ENCODE peak calls at places on chromosomes 12 and 14, in five cellular contexts. L is HepG2, E is NT2/D1, D is H1, G is GM12878. B is an unnamed sample.
A peak's percentile ranks its signal among the peaks of the same experiment; 100 is the strongest.

GRCh38 chr12:93318720-93319522 is 58.8 kb upstream of the NUDT4 start:
- DNase-seq in G (no peak), L (no peak), D (no peak), E (no peak), B (no peak)

GRCh38 chr12:8018666-8019581 is 13.6 kb upstream of the FOXJ2 start:
- DNase-seq in D (peak; percentile 87), L (peak; percentile 43), G (no peak), E (peak; percentile 99), B (no peak)

GRCh38 chr14:96497087-96497486 is 5.1 kb upstream of the PAPOLA start:
- DNase-seq in G (no peak), L (no peak), D (no peak), E (no peak), B (no peak)

GRCh38 chr14:74945261-74945851 is 10.0 kb downstream of the PGF start:
- DNase-seq in D (peak; percentile 93), L (no peak), E (peak; percentile 20), G (no peak), B (peak; percentile 67)

GRCh38 chr14:65287264-65288131 is 125.0 kb upstream of the FUT8 start:
- DNase-seq in D (no peak), G (no peak), E (no peak), L (no peak), B (no peak)

GRCh38 chr14:36654185-36655053 is 7.2 kb upstream of the PAX9 start:
- DNase-seq in D (peak; percentile 66), G (no peak), E (no peak), L (no peak), B (no peak)

GRCh38 chr12:108691995-108692808 is 39.1 kb downstream of the CORO1C start:
- DNase-seq in G (no peak), D (no peak), L (no peak), E (no peak), B (no peak)

GRCh38 chr14:91283666-91284065 is 39.2 kb upstream of the GPR68 start:
- DNase-seq in D (no peak), E (no peak), L (no peak), G (no peak), B (no peak)

GRCh38 chr12:81617915-81618314 is 141.2 kb downstream of the PPFIA2 start:
- DNase-seq in E (no peak), D (no peak), L (no peak), G (no peak), B (no peak)

GRCh38 chr14:105394714-105395537 is 3.4 kb upstream of the TEX22 start:
- DNase-seq in G (no peak), D (no peak), L (no peak), E (no peak), B (no peak)

GRCh38 chr12:9669534-9669933 is at the start of gene CLEC2D:
- DNase-seq in E (no peak), D (no peak), L (no peak), G (peak; percentile 95), B (no peak)

GRCh38 chr12:63918788-63919300 is 74.3 kb downstream of the SRGAP1 start:
- DNase-seq in G (no peak), D (no peak), L (peak; percentile 88), E (no peak), B (no peak)

GRCh38 chr14:83164016-83164415 is 1630.4 kb upstream of the SEL1L start:
- DNase-seq in D (no peak), G (no peak), E (no peak), L (no peak), B (no peak)

GRCh38 chr12:64836856-64837255 is 12.4 kb downstream of the TBC1D30 start:
- DNase-seq in G (no peak), E (no peak), D (no peak), L (no peak), B (no peak)

GRCh38 chr12:47107926-47108325 is 28.2 kb upstream of the AMIGO2 start:
- DNase-seq in G (no peak), D (no peak), E (no peak), L (no peak), B (no peak)

GRCh38 chr14:39175445-39176262 is 600 bp downstream of the PNN start:
- DNase-seq in L (peak; percentile 66), D (no peak), E (no peak), G (no peak), B (peak; percentile 37)

GRCh38 chr14:50319721-50320120 is 7.6 kb downstream of the DMAC2L start:
- DNase-seq in E (no peak), D (no peak), L (no peak), G (no peak), B (no peak)

GRCh38 chr12:76764856-76765255 is 941 bp downstream of the ZDHHC17 start:
- DNase-seq in E (no peak), G (no peak), D (no peak), L (peak; percentile 4), B (no peak)

GRCh38 chr12:64180951-64181350 is 41.1 kb downstream of the KICS2 start:
- DNase-seq in G (no peak), L (no peak), D (no peak), E (no peak), B (no peak)

GRCh38 chr12:45877069-45877468 is 113.3 kb downstream of the SCAF11 start:
- DNase-seq in L (no peak), G (no peak), E (no peak), D (no peak), B (no peak)

GRCh38 chr12:130079254-130079653 is 83.0 kb upstream of the FZD10 start:
- DNase-seq in G (no peak), D (no peak), E (no peak), L (no peak), B (no peak)

GRCh38 chr12:47377414-47378221 is 297.9 kb upstream of the AMIGO2 start:
- DNase-seq in L (no peak), E (no peak), G (no peak), D (no peak), B (no peak)

GRCh38 chr12:108580531-108580930 is 17.4 kb downstream of the TMEM119 start:
- DNase-seq in G (no peak), D (no peak), L (no peak), E (no peak), B (no peak)

GRCh38 chr12:131710464-131711457 is at the start of gene SFSWAP:
- DNase-seq in G (peak; percentile 48), E (peak; percentile 57), L (peak; percentile 34), D (peak; percentile 87), B (peak; percentile 85)

GRCh38 chr12:132216354-132216987 is 72.2 kb downstream of the NOC4L start:
- DNase-seq in L (no peak), D (no peak), E (no peak), G (no peak), B (no peak)

GRCh38 chr12:55681142-55682077 is 26.3 kb downstream of the ITGA7 start:
- DNase-seq in E (peak; percentile 58), L (peak; percentile 92), D (peak; percentile 83), G (no peak), B (peak; percentile 77)

GRCh38 chr14:105939810-105940508 is 413.6 kb downstream of the TMEM121 start:
- DNase-seq in D (no peak), L (no peak), E (no peak), G (no peak), B (no peak)

GRCh38 chr14:93944348-93945069 is 17.4 kb downstream of the FAM181A start:
- DNase-seq in E (no peak), L (no peak), D (no peak), G (no peak), B (no peak)

GRCh38 chr12:10186299-10186698 is 7.5 kb downstream of the TMEM52B start:
- DNase-seq in E (no peak), D (no peak), L (no peak), G (no peak), B (no peak)

GRCh38 chr14:48563465-48563864 is 888.1 kb upstream of the MDGA2 start:
- DNase-seq in L (no peak), G (no peak), E (no peak), D (no peak), B (no peak)

GRCh38 chr14:75399819-75400678 is 27.8 kb upstream of the JDP2 start:
- DNase-seq in E (no peak), L (no peak), D (no peak), G (no peak), B (no peak)

GRCh38 chr12:122111070-122111750 is 32.7 kb downstream of the MLXIP start:
- DNase-seq in L (no peak), G (no peak), E (no peak), D (no peak), B (no peak)

GRCh38 chr12:2540535-2540941 is 254.2 kb upstream of the FKBP4 start:
- DNase-seq in D (no peak), E (no peak), L (no peak), G (no peak), B (no peak)

DNA sequence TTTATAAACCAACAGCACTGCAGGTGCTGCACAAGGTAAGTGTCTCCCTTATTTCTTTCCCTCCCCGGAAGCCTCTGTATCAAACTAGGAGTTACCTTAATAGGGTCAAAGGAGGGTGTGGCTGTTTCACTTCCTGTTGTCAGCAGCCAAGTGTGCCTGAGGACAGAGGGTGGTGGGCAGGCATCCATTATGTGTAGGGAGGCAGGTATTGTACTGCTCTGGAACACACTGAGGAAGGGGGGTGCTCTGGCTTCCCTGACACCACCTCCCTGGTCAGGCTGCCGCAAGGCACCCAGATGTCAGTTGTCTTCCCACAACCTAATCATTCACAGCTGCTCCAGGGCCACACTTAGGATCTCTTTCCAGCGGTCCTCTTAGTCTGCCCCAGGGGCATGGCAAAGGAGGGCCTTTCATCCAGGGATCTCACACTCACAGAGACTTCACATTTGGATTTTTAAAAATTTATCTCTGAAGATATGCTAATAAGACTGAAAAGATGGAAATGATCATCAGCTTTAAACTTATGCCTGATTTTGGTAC is 132.0 kb upstream of the ARHGAP5 start:
- DNase-seq in D (no peak), E (no peak), L (peak; percentile 60), G (no peak), B (no peak)
- TF ChIP-seq SUZ12 in D (no peak), E (no peak), L (no peak), G (no peak), B (no peak)

GRCh38 chr14:59215353-59215752 is 26.9 kb downstream of the DAAM1 start:
- DNase-seq in E (no peak), L (peak; percentile 78), G (no peak), D (no peak), B (no peak)
- TF ChIP-seq SUZ12 in E (no peak), L (no peak), G (no peak), D (no peak), B (no peak)

GRCh38 chr14:99809376-99809775 is 16.2 kb downstream of the EML1 start:
- DNase-seq in D (no peak), L (no peak), E (no peak), G (no peak), B (no peak)
- TF ChIP-seq SUZ12 in D (no peak), L (no peak), E (no peak), G (no peak), B (no peak)

DNA sequence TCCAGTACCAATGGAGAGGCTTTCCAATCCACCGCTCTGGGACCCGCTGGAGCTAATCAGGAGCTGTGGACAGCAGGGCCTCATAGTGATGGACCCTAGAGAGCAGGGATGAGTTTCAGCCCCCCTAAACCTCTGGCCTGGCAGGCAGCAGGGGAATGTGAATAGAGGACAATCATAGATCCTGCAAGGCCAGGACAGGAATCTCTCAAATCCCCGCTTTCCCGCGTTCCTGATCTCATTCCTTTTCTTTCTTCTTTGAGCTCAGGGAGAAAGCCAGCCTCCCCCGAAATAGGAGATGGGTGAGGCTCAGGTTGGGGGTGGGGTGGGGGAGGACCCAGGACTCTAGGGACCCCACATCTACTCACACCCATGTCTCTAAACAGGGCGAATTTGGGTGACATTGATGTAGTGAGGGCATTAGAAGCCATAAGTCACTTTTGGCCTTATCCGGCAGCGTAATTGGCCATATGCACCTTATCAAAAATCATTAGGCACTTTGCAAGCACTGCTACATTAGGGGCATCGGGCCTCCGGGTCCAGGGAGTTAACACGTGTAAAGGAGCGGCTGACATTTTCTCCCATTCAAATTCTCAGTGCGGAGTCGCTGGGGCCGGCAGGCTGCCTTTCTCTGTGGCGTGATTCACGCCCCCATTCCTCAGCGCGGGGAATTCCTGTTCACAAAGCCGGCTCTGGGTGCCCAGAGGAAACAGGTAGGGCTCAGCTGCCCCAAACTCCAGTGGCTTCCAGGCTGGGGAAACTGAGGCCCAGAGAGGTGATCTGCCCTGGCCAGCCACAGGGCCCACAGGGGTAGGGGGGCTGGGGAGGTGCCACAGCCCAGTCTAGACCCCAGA is 1.6 kb downstream of the LHX5 start:
- DNase-seq in L (no peak), D (no peak), G (no peak), E (no peak), B (no peak)
- TF ChIP-seq SUZ12 in L (no peak), D (no peak), G (no peak), E (no peak), B (no peak)

B was measured in HEK293T.